ENCODE peak calls at places on chromosomes 16 and 17, in four cellular contexts. P, R, I and C are unnamed samples.

GRCh38 chr17:83068641-83069570 is 10.5 kb upstream of the METRNL start:
- DNase-seq in P (no peak), R (no peak), I (peak), C (no peak)

GRCh38 chr16:89983550-89983949 is 35.0 kb downstream of the DEF8 start:
- DNase-seq in P (no peak), R (no peak), I (no peak), C (no peak)

GRCh38 chr17:49746791-49747490 is 17.0 kb downstream of the FAM117A start:
- DNase-seq in P (no peak), R (no peak), I (no peak), C (no peak)

GRCh38 chr17:39668141-39668924 is at the start of gene PNMT:
- DNase-seq in P (no peak), R (peak), I (peak), C (no peak)

GRCh38 chr17:32988481-32989101 is 3.1 kb upstream of the SPACA3 start:
- DNase-seq in P (no peak), R (no peak), I (no peak), C (no peak)

GRCh38 chr17:9729034-9729650 is 62.2 kb downstream of the DHRS7C start:
- DNase-seq in P (no peak), R (no peak), I (no peak), C (no peak)

GRCh38 chr17:549197-550040 is 165.2 kb downstream of the VPS53 start:
- DNase-seq in P (no peak), R (no peak), I (no peak), C (no peak)

GRCh38 chr17:69335018-69335417 is 8.1 kb upstream of the ABCA5 start:
- DNase-seq in P (no peak), R (no peak), I (no peak), C (no peak)

GRCh38 chr17:42846594-42847280 is 2.4 kb downstream of the AOC2 start:
- DNase-seq in P (peak), R (no peak), I (peak), C (no peak)

GRCh38 chr16:24116989-24117388 is 139.1 kb upstream of the CACNG3 start:
- DNase-seq in P (no peak), R (no peak), I (no peak), C (no peak)

GRCh38 chr17:32460054-32460453 is 15.7 kb downstream of the PSMD11 start:
- DNase-seq in P (no peak), R (no peak), I (no peak), C (no peak)

GRCh38 chr17:28940675-28941074 is 10.6 kb downstream of the PHF12 start:
- DNase-seq in P (no peak), R (no peak), I (no peak), C (no peak)

GRCh38 chr16:81127051-81127450 is 30.9 kb upstream of the GCSH start:
- DNase-seq in P (no peak), R (no peak), I (no peak), C (no peak)

GRCh38 chr17:7987112-7987893 is 15.1 kb upstream of the GUCY2D start:
- DNase-seq in P (no peak), R (no peak), I (no peak), C (no peak)

GRCh38 chr16:65120811-65121721 is 797 bp downstream of the CDH11 start:
- DNase-seq in P (peak), R (no peak), I (no peak), C (peak)

GRCh38 chr17:72406501-72406900 is 285.7 kb downstream of the SOX9 start:
- DNase-seq in P (no peak), R (no peak), I (no peak), C (no peak)

GRCh38 chr16:1915732-1916653 is 2.2 kb downstream of the HS3ST6 start:
- DNase-seq in P (no peak), R (no peak), I (no peak), C (no peak)

GRCh38 chr16:12907670-12908233 is 6.4 kb downstream of the SHISA9 start:
- DNase-seq in P (no peak), R (no peak), I (no peak), C (no peak)

GRCh38 chr16:50114357-50115129 is 38.6 kb upstream of the TENT4B start:
- DNase-seq in P (no peak), R (no peak), I (no peak), C (no peak)

GRCh38 chr17:78362671-78363070 is 2.8 kb upstream of the SOCS3 start:
- DNase-seq in P (no peak), R (no peak), I (no peak), C (no peak)
- TF ChIP-seq CTCF in P (no peak), R (no peak), I (no peak), C (peak)

GRCh38 chr16:30416047-30416603 is 8.7 kb downstream of the ZNF771 start:
- DNase-seq in P (no peak), R (no peak), I (no peak), C (no peak)

GRCh38 chr16:30416624-30417298 is 9.4 kb downstream of the ZNF771 start:
- DNase-seq in P (no peak), R (no peak), I (no peak), C (no peak)

GRCh38 chr16:30421010-30421409 is 8.8 kb downstream of the DCTPP1 start:
- DNase-seq in P (no peak), R (no peak), I (no peak), C (no peak)

GRCh38 chr16:30418350-30419181 is 11.2 kb downstream of the ZNF771 start:
- DNase-seq in P (no peak), R (no peak), I (no peak), C (no peak)

GRCh38 chr16:30417447-30418349 is 10.3 kb downstream of the ZNF771 start:
- DNase-seq in P (no peak), R (peak), I (peak), C (peak)
- TF ChIP-seq CTCF in P (no peak), R (peak), I (peak), C (peak)

GRCh38 chr17:13353590-13353989 is 248.1 kb downstream of the HS3ST3A1 start:
- DNase-seq in P (no peak), R (no peak), I (no peak), C (no peak)
- TF ChIP-seq CTCF in P (no peak), R (no peak), I (no peak), C (no peak)

GRCh38 chr16:82630688-82631087 is 3.9 kb downstream of the CDH13 start:
- DNase-seq in P (no peak), R (no peak), I (no peak), C (no peak)
- TF ChIP-seq CTCF in P (no peak), R (peak), I (no peak), C (peak)

GRCh38 chr16:73204359-73205152 is 156.6 kb upstream of the ZFHX3 start:
- DNase-seq in P (no peak), R (no peak), I (no peak), C (peak)
- TF ChIP-seq CTCF in P (no peak), R (no peak), I (no peak), C (no peak)

GRCh38 chr17:27603446-27603820 is 27.6 kb upstream of the LGALS9 start:
- DNase-seq in P (no peak), R (no peak), I (no peak), C (no peak)
- TF ChIP-seq CTCF in P (no peak), R (peak), I (no peak), C (no peak)

GRCh38 chr16:30957456-30958163 is at the start of gene SETD1A:
- DNase-seq in P (peak), R (peak), I (peak), C (peak)
- TF ChIP-seq CTCF in P (no peak), R (no peak), I (no peak), C (no peak)

GRCh38 chr16:22692034-22692433 is 121.9 kb upstream of the HS3ST2 start:
- DNase-seq in P (no peak), R (no peak), I (no peak), C (no peak)
- TF ChIP-seq CTCF in P (no peak), R (no peak), I (no peak), C (no peak)